ENCODE peak calls at places on chromosomes 5 and 9, in seven cellular contexts. R is ACHN; O is germinal center; K is fibroblast of pulmonary artery; Z is epithelial cell of esophagus; H is IMR-90; J is stimulated activated CD8-positive, alpha-beta memory T cell treated with anti-CD3 and anti-CD28 coated beads, Interleukin-4, amount 100 ng/mL, for 24 hours. X is an unnamed sample.

GRCh38 chr9:127035948-127036347 is 86.5 kb downstream of the ANGPTL2 start:
- DNase-seq in J (no peak), K (peak; percentile 97), O (no peak), H (no peak), R (no peak), Z (no peak), X (peak; percentile 80)

GRCh38 chr5:115450741-115451140 is 93.8 kb downstream of the FEM1C start:
- DNase-seq in J (no peak), H (peak; percentile 92), R (no peak), Z (peak; percentile 61), O (no peak), K (peak; percentile 97), X (no peak)

GRCh38 chr5:123906698-123907295 is 394.8 kb downstream of the CSNK1G3 start:
- DNase-seq in O (peak; percentile 3), K (no peak), Z (no peak), R (no peak), H (no peak), J (no peak), X (no peak)

GRCh38 chr5:176803943-176804498 is 6.3 kb upstream of the UNC5A start:
- DNase-seq in O (no peak), Z (peak; percentile 73), R (peak; percentile 50), K (peak; percentile 57), J (no peak), H (peak; percentile 26), X (peak; percentile 27)

GRCh38 chr9:2857564-2858198 is 13.8 kb upstream of the PUM3 start:
- DNase-seq in K (peak; percentile 84), J (peak; percentile 38), Z (peak; percentile 78), O (peak; percentile 71), H (peak; percentile 66), R (peak; percentile 59), X (peak; percentile 67)

GRCh38 chr9:12289711-12290110 is 403.5 kb upstream of the TYRP1 start:
- DNase-seq in J (no peak), K (no peak), Z (no peak), H (no peak), R (no peak), O (no peak), X (no peak)

GRCh38 chr5:153831976-153832375 is 206.7 kb downstream of the FAM114A2 start:
- DNase-seq in K (peak; percentile 55), J (no peak), R (no peak), Z (peak; percentile 30), O (peak; percentile 34), H (peak; percentile 49), X (peak; percentile 4)

GRCh38 chr9:132143359-132143758 is 18.5 kb upstream of the NTNG2 start:
- DNase-seq in J (no peak), O (no peak), Z (no peak), H (no peak), R (no peak), K (no peak), X (no peak)

GRCh38 chr5:96854067-96854466 is 22.2 kb upstream of the ERAP2 start:
- DNase-seq in K (no peak), R (no peak), H (no peak), J (no peak), O (no peak), Z (no peak), X (no peak)

GRCh38 chr9:131476777-131477345 is 25.9 kb upstream of the POMT1 start:
- DNase-seq in Z (no peak), K (no peak), H (no peak), O (no peak), J (no peak), R (no peak), X (no peak)

GRCh38 chr5:111454198-111454606 is 58.1 kb downstream of the STARD4 start:
- DNase-seq in Z (peak; percentile 25), O (no peak), H (peak; percentile 55), J (no peak), K (no peak), R (no peak), X (no peak)

GRCh38 chr5:111060169-111060568 is 11.3 kb upstream of the TSLP start:
- DNase-seq in Z (no peak), H (no peak), J (no peak), R (no peak), K (no peak), O (no peak), X (no peak)

GRCh38 chr5:102654559-102655354 is 100.3 kb upstream of the PAM start:
- DNase-seq in K (no peak), Z (no peak), R (no peak), O (no peak), J (no peak), H (no peak), X (no peak)

GRCh38 chr5:145680169-145680568 is 155.0 kb downstream of the PRELID2 start:
- DNase-seq in R (peak; percentile 19), K (no peak), O (no peak), Z (peak; percentile 12), J (no peak), H (no peak), X (no peak)

GRCh38 chr9:134327671-134328231 is 1.5 kb downstream of the RXRA start:
- DNase-seq in O (no peak), Z (peak; percentile 27), R (no peak), K (no peak), J (no peak), H (no peak), X (no peak)

GRCh38 chr9:124134526-124134925 is 123.0 kb downstream of the LHX2 start:
- DNase-seq in H (no peak), O (no peak), J (no peak), K (no peak), R (no peak), Z (no peak), X (no peak)

GRCh38 chr9:110911659-110912473 is 126.4 kb downstream of the LPAR1 start:
- DNase-seq in J (no peak), R (no peak), K (peak; percentile 89), Z (peak; percentile 76), O (no peak), H (peak; percentile 75), X (no peak)

GRCh38 chr5:132883261-132883834 is 9.9 kb downstream of the LEAP2 start:
- DNase-seq in R (peak; percentile 60), O (peak; percentile 30), J (no peak), K (peak; percentile 85), Z (peak; percentile 72), H (peak; percentile 74), X (peak; percentile 82)

GRCh38 chr9:1320667-1321195 is 270.6 kb downstream of the DMRT2 start:
- DNase-seq in Z (no peak), O (no peak), J (no peak), H (no peak), K (no peak), R (no peak), X (no peak)

GRCh38 chr9:137621131-137621757 is 2.4 kb downstream of the EHMT1 start:
- DNase-seq in O (no peak), J (no peak), H (no peak), R (peak; percentile 39), K (peak; percentile 40), Z (peak; percentile 19), X (peak; percentile 30)

GRCh38 chr5:71719092-71719964 is at the start of gene CARTPT:
- DNase-seq in R (no peak), H (peak; percentile 6), Z (peak; percentile 20), J (no peak), K (peak; percentile 35), O (no peak), X (peak; percentile 26)

GRCh38 chr9:88387733-88388202 is 476 bp upstream of the SPIN1 start:
- DNase-seq in Z (peak; percentile 70), H (peak; percentile 52), J (no peak), O (no peak), K (peak; percentile 55), R (peak; percentile 57), X (peak; percentile 57)

GRCh38 chr5:158998911-158999705 is 100.6 kb downstream of the EBF1 start:
- DNase-seq in K (no peak), O (no peak), R (no peak), H (no peak), J (no peak), Z (no peak), X (no peak)

GRCh38 chr5:151671979-151672378 is 14.7 kb downstream of the SPARC start:
- DNase-seq in R (no peak), Z (peak; percentile 36), K (peak; percentile 92), O (no peak), J (no peak), H (peak; percentile 63), X (peak; percentile 98)

GRCh38 chr5:107604990-107605389 is 65.7 kb downstream of the EFNA5 start:
- DNase-seq in K (no peak), R (no peak), J (no peak), O (no peak), H (peak; percentile 37), Z (no peak), X (no peak)

GRCh38 chr5:65268520-65268919 is 213.2 kb downstream of the ADAMTS6 start:
- DNase-seq in J (no peak), O (no peak), R (no peak), Z (no peak), H (no peak), K (no peak), X (no peak)

GRCh38 chr9:37617837-37618236 is 25.4 kb upstream of the TOMM5 start:
- DNase-seq in H (peak; percentile 54), K (peak; percentile 10), Z (peak; percentile 48), R (no peak), J (no peak), O (no peak), X (no peak)

GRCh38 chr5:172335721-172336120 is 52.2 kb upstream of the UBTD2 start:
- DNase-seq in H (no peak), O (no peak), Z (no peak), R (no peak), J (no peak), K (no peak), X (no peak)

GRCh38 chr9:134328841-134329575 is 2.8 kb downstream of the RXRA start:
- DNase-seq in J (no peak), O (no peak), Z (peak; percentile 50), K (peak; percentile 43), R (no peak), H (no peak), X (no peak)

GRCh38 chr5:79611046-79611829 is 1.0 kb upstream of the TENT2 start:
- DNase-seq in Z (no peak), H (no peak), R (no peak), O (no peak), K (no peak), J (no peak), X (no peak)

GRCh38 chr9:93676310-93677054 is 100.1 kb downstream of the PHF2 start:
- DNase-seq in K (no peak), H (no peak), O (no peak), Z (no peak), R (no peak), J (no peak), X (no peak)

GRCh38 chr5:143428155-143428554 is 24.7 kb upstream of the NR3C1 start:
- DNase-seq in J (no peak), H (no peak), K (no peak), Z (no peak), R (no peak), O (no peak), X (no peak)

GRCh38 chr9:9142001-9142400 is 1342.4 kb upstream of the DMAC1 start:
- DNase-seq in Z (no peak), K (no peak), J (no peak), O (no peak), R (no peak), H (no peak), X (no peak)

GRCh38 chr9:25808554-25808953 is 130.3 kb upstream of the TUSC1 start:
- DNase-seq in H (no peak), J (no peak), Z (no peak), K (no peak), O (no peak), R (no peak), X (no peak)

GRCh38 chr5:135468541-135468940 is 16.4 kb upstream of the TIFAB start:
- DNase-seq in R (no peak), O (no peak), Z (no peak), K (no peak), H (no peak), J (no peak), X (no peak)

GRCh38 chr5:15695171-15695676 is 195.2 kb downstream of the FBXL7 start:
- DNase-seq in R (no peak), H (peak; percentile 50), K (peak; percentile 42), O (no peak), Z (peak; percentile 28), J (no peak), X (peak; percentile 17)

GRCh38 chr5:74067748-74068541 is 441.9 kb downstream of the ARHGEF28 start:
- DNase-seq in H (no peak), J (no peak), O (no peak), R (no peak), Z (no peak), K (no peak), X (peak; percentile 41)

GRCh38 chr9:130639119-130639485 is 25.3 kb upstream of the PRDM12 start:
- DNase-seq in Z (no peak), H (no peak), K (no peak), R (no peak), J (no peak), O (no peak), X (no peak)

X was measured in endothelial cell of umbilical vein.